ENCODE peak calls at places on chromosomes 2 and 18, in ten cellular contexts. One of them, this sample, is unnamed.

GRCh38 chr2:236317938-236318396 is 53.8 kb upstream of the ASB18 start:
- DNase-seq in GM06990: no peak
- DNase-seq in GM13977: no peak
- DNase-seq in upper lobe of right lung: peak
- DNase-seq in AG10803: no peak
- DNase-seq in OCI-LY7: no peak
- DNase-seq in stomach: peak
- DNase-seq in B cell: peak
- DNase-seq in CD4-positive, alpha-beta T cell: no peak
- DNase-seq in choroid plexus epithelial cell: no peak
- DNase-seq in this sample: no peak

GRCh38 chr2:182952741-182953450 is 85.4 kb downstream of the NCKAP1 start:
- DNase-seq in GM06990: no peak
- DNase-seq in GM13977: no peak
- DNase-seq in upper lobe of right lung: no peak
- DNase-seq in AG10803: peak
- DNase-seq in OCI-LY7: no peak
- DNase-seq in stomach: no peak
- DNase-seq in B cell: no peak
- DNase-seq in CD4-positive, alpha-beta T cell: no peak
- DNase-seq in choroid plexus epithelial cell: peak
- DNase-seq in this sample: no peak

GRCh38 chr2:62054029-62054791 is 141.7 kb upstream of the B3GNT2 start:
- DNase-seq in GM06990: no peak
- DNase-seq in GM13977: no peak
- DNase-seq in upper lobe of right lung: no peak
- DNase-seq in AG10803: no peak
- DNase-seq in OCI-LY7: no peak
- DNase-seq in stomach: no peak
- DNase-seq in B cell: no peak
- DNase-seq in CD4-positive, alpha-beta T cell: no peak
- DNase-seq in choroid plexus epithelial cell: no peak
- DNase-seq in this sample: no peak

GRCh38 chr2:219169950-219170654 is at the start of gene SLC23A3:
- DNase-seq in GM06990: no peak
- DNase-seq in GM13977: no peak
- DNase-seq in upper lobe of right lung: no peak
- DNase-seq in AG10803: no peak
- DNase-seq in OCI-LY7: no peak
- DNase-seq in stomach: no peak
- DNase-seq in B cell: no peak
- DNase-seq in CD4-positive, alpha-beta T cell: no peak
- DNase-seq in choroid plexus epithelial cell: no peak
- DNase-seq in this sample: no peak

GRCh38 chr2:33321236-33321731 is 155.2 kb upstream of the RASGRP3 start:
- DNase-seq in GM06990: peak
- DNase-seq in GM13977: peak
- DNase-seq in upper lobe of right lung: no peak
- DNase-seq in AG10803: peak
- DNase-seq in OCI-LY7: no peak
- DNase-seq in stomach: no peak
- DNase-seq in B cell: no peak
- DNase-seq in CD4-positive, alpha-beta T cell: no peak
- DNase-seq in choroid plexus epithelial cell: peak
- DNase-seq in this sample: no peak

GRCh38 chr2:187576906-187577305 is 22.7 kb upstream of the TFPI start:
- DNase-seq in GM06990: no peak
- DNase-seq in GM13977: no peak
- DNase-seq in upper lobe of right lung: no peak
- DNase-seq in AG10803: no peak
- DNase-seq in OCI-LY7: no peak
- DNase-seq in stomach: no peak
- DNase-seq in B cell: no peak
- DNase-seq in CD4-positive, alpha-beta T cell: no peak
- DNase-seq in choroid plexus epithelial cell: no peak
- DNase-seq in this sample: no peak

GRCh38 chr2:179031731-179032408 is 18.1 kb downstream of the CCDC141 start:
- DNase-seq in GM06990: peak
- DNase-seq in GM13977: peak
- DNase-seq in upper lobe of right lung: no peak
- DNase-seq in AG10803: peak
- DNase-seq in OCI-LY7: peak
- DNase-seq in stomach: no peak
- DNase-seq in B cell: peak
- DNase-seq in CD4-positive, alpha-beta T cell: peak
- DNase-seq in choroid plexus epithelial cell: peak
- DNase-seq in this sample: no peak

GRCh38 chr2:224151161-224151560 is 112.1 kb upstream of the SERPINE2 start:
- DNase-seq in GM06990: no peak
- DNase-seq in GM13977: no peak
- DNase-seq in upper lobe of right lung: no peak
- DNase-seq in AG10803: peak
- DNase-seq in OCI-LY7: no peak
- DNase-seq in stomach: no peak
- DNase-seq in B cell: no peak
- DNase-seq in CD4-positive, alpha-beta T cell: no peak
- DNase-seq in choroid plexus epithelial cell: no peak
- DNase-seq in this sample: no peak

GRCh38 chr18:14976736-14977430 is 228.9 kb downstream of the ANKRD30B start:
- DNase-seq in GM06990: no peak
- DNase-seq in GM13977: no peak
- DNase-seq in upper lobe of right lung: no peak
- DNase-seq in AG10803: peak
- DNase-seq in OCI-LY7: no peak
- DNase-seq in stomach: no peak
- DNase-seq in B cell: no peak
- DNase-seq in CD4-positive, alpha-beta T cell: no peak
- DNase-seq in choroid plexus epithelial cell: peak
- DNase-seq in this sample: no peak

GRCh38 chr2:147374410-147374811 is 470.4 kb upstream of the ACVR2A start:
- DNase-seq in GM06990: no peak
- DNase-seq in GM13977: no peak
- DNase-seq in upper lobe of right lung: no peak
- DNase-seq in AG10803: peak
- DNase-seq in OCI-LY7: no peak
- DNase-seq in stomach: no peak
- DNase-seq in B cell: no peak
- DNase-seq in CD4-positive, alpha-beta T cell: no peak
- DNase-seq in choroid plexus epithelial cell: no peak
- DNase-seq in this sample: no peak

DNA sequence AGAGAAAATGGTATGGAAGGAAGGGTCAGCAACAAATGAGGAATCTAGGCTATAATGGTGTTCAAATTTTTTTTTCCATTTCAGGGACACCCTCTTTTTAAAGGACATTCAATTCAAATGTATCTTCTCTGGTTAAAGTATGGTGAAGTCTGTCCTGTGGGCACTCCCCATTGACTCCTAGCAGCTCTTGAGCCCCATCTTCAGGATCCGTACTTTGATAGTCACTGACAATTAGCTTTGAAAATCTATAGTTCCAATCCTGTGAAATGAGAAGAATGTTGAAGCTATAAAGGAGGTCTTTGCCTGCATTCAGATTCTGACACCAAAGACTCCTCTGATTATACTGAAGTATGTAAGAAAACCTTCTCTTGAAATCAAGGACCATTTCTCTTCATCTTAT is 43.3 kb downstream of the KCNH7 start:
- DNase-seq in GM06990: no peak
- DNase-seq in GM13977: no peak
- DNase-seq in upper lobe of right lung: no peak
- DNase-seq in AG10803: no peak
- DNase-seq in OCI-LY7: no peak
- DNase-seq in stomach: no peak
- DNase-seq in B cell: no peak
- DNase-seq in CD4-positive, alpha-beta T cell: no peak
- DNase-seq in choroid plexus epithelial cell: peak
- DNase-seq in this sample: no peak
- TF ChIP-seq CTCF in GM06990: peak
- TF ChIP-seq CTCF in GM13977: no peak
- TF ChIP-seq CTCF in upper lobe of right lung: no peak
- TF ChIP-seq CTCF in AG10803: no peak
- TF ChIP-seq CTCF in OCI-LY7: no peak
- TF ChIP-seq CTCF in stomach: no peak
- TF ChIP-seq CTCF in B cell: no peak
- TF ChIP-seq CTCF in CD4-positive, alpha-beta T cell: no peak
- TF ChIP-seq CTCF in choroid plexus epithelial cell: peak
- TF ChIP-seq CTCF in this sample: no peak

GRCh38 chr2:175698076-175698475 is 304.0 kb downstream of the LNPK start:
- DNase-seq in GM06990: no peak
- DNase-seq in GM13977: no peak
- DNase-seq in upper lobe of right lung: no peak
- DNase-seq in AG10803: no peak
- DNase-seq in OCI-LY7: no peak
- DNase-seq in stomach: no peak
- DNase-seq in B cell: no peak
- DNase-seq in CD4-positive, alpha-beta T cell: no peak
- DNase-seq in choroid plexus epithelial cell: no peak
- DNase-seq in this sample: no peak
- TF ChIP-seq CTCF in GM06990: no peak
- TF ChIP-seq CTCF in GM13977: no peak
- TF ChIP-seq CTCF in upper lobe of right lung: no peak
- TF ChIP-seq CTCF in AG10803: no peak
- TF ChIP-seq CTCF in OCI-LY7: no peak
- TF ChIP-seq CTCF in stomach: no peak
- TF ChIP-seq CTCF in B cell: no peak
- TF ChIP-seq CTCF in CD4-positive, alpha-beta T cell: no peak
- TF ChIP-seq CTCF in choroid plexus epithelial cell: no peak
- TF ChIP-seq CTCF in this sample: no peak

GRCh38 chr2:88832992-88833389 is 141.5 kb downstream of the RPIA start:
- DNase-seq in GM06990: no peak
- DNase-seq in GM13977: no peak
- DNase-seq in upper lobe of right lung: no peak
- DNase-seq in AG10803: no peak
- DNase-seq in OCI-LY7: peak
- DNase-seq in stomach: no peak
- DNase-seq in B cell: no peak
- DNase-seq in CD4-positive, alpha-beta T cell: no peak
- DNase-seq in choroid plexus epithelial cell: no peak
- DNase-seq in this sample: no peak

GRCh38 chr2:88831071-88831791 is 139.8 kb downstream of the RPIA start:
- DNase-seq in GM06990: no peak
- DNase-seq in GM13977: no peak
- DNase-seq in upper lobe of right lung: no peak
- DNase-seq in AG10803: no peak
- DNase-seq in OCI-LY7: peak
- DNase-seq in stomach: no peak
- DNase-seq in B cell: no peak
- DNase-seq in CD4-positive, alpha-beta T cell: no peak
- DNase-seq in choroid plexus epithelial cell: no peak
- DNase-seq in this sample: no peak

GRCh38 chr2:88832256-88832991 is 141.0 kb downstream of the RPIA start:
- DNase-seq in GM06990: no peak
- DNase-seq in GM13977: no peak
- DNase-seq in upper lobe of right lung: no peak
- DNase-seq in AG10803: no peak
- DNase-seq in OCI-LY7: peak
- DNase-seq in stomach: no peak
- DNase-seq in B cell: peak
- DNase-seq in CD4-positive, alpha-beta T cell: no peak
- DNase-seq in choroid plexus epithelial cell: no peak
- DNase-seq in this sample: no peak

GRCh38 chr2:88829607-88830463 is 138.4 kb downstream of the RPIA start:
- DNase-seq in GM06990: no peak
- DNase-seq in GM13977: no peak
- DNase-seq in upper lobe of right lung: no peak
- DNase-seq in AG10803: no peak
- DNase-seq in OCI-LY7: peak
- DNase-seq in stomach: no peak
- DNase-seq in B cell: no peak
- DNase-seq in CD4-positive, alpha-beta T cell: no peak
- DNase-seq in choroid plexus epithelial cell: no peak
- DNase-seq in this sample: no peak

GRCh38 chr2:88831792-88832248 is 140.3 kb downstream of the RPIA start:
- DNase-seq in GM06990: peak
- DNase-seq in GM13977: peak
- DNase-seq in upper lobe of right lung: peak
- DNase-seq in AG10803: peak
- DNase-seq in OCI-LY7: peak
- DNase-seq in stomach: peak
- DNase-seq in B cell: peak
- DNase-seq in CD4-positive, alpha-beta T cell: peak
- DNase-seq in choroid plexus epithelial cell: peak
- DNase-seq in this sample: no peak
- TF ChIP-seq CTCF in GM06990: peak
- TF ChIP-seq CTCF in GM13977: peak
- TF ChIP-seq CTCF in upper lobe of right lung: peak
- TF ChIP-seq CTCF in AG10803: peak
- TF ChIP-seq CTCF in OCI-LY7: peak
- TF ChIP-seq CTCF in stomach: peak
- TF ChIP-seq CTCF in B cell: peak
- TF ChIP-seq CTCF in CD4-positive, alpha-beta T cell: no peak
- TF ChIP-seq CTCF in choroid plexus epithelial cell: peak
- TF ChIP-seq CTCF in this sample: peak

GRCh38 chr18:40813116-40813515 is 1141.9 kb upstream of the PIK3C3 start:
- DNase-seq in GM06990: no peak
- DNase-seq in GM13977: no peak
- DNase-seq in upper lobe of right lung: no peak
- DNase-seq in AG10803: no peak
- DNase-seq in OCI-LY7: no peak
- DNase-seq in stomach: no peak
- DNase-seq in B cell: no peak
- DNase-seq in CD4-positive, alpha-beta T cell: no peak
- DNase-seq in choroid plexus epithelial cell: peak
- DNase-seq in this sample: no peak
- TF ChIP-seq CTCF in GM06990: no peak
- TF ChIP-seq CTCF in GM13977: no peak
- TF ChIP-seq CTCF in upper lobe of right lung: no peak
- TF ChIP-seq CTCF in AG10803: no peak
- TF ChIP-seq CTCF in OCI-LY7: no peak
- TF ChIP-seq CTCF in stomach: no peak
- TF ChIP-seq CTCF in B cell: no peak
- TF ChIP-seq CTCF in CD4-positive, alpha-beta T cell: no peak
- TF ChIP-seq CTCF in choroid plexus epithelial cell: no peak
- TF ChIP-seq CTCF in this sample: no peak

GRCh38 chr2:120110062-120110362 is 97.1 kb downstream of the EPB41L5 start:
- DNase-seq in GM06990: no peak
- DNase-seq in GM13977: no peak
- DNase-seq in upper lobe of right lung: no peak
- DNase-seq in AG10803: no peak
- DNase-seq in OCI-LY7: no peak
- DNase-seq in stomach: no peak
- DNase-seq in B cell: no peak
- DNase-seq in CD4-positive, alpha-beta T cell: no peak
- DNase-seq in choroid plexus epithelial cell: no peak
- DNase-seq in this sample: no peak
- TF ChIP-seq CTCF in GM06990: no peak
- TF ChIP-seq CTCF in GM13977: no peak
- TF ChIP-seq CTCF in upper lobe of right lung: no peak
- TF ChIP-seq CTCF in AG10803: no peak
- TF ChIP-seq CTCF in OCI-LY7: peak
- TF ChIP-seq CTCF in stomach: no peak
- TF ChIP-seq CTCF in B cell: no peak
- TF ChIP-seq CTCF in CD4-positive, alpha-beta T cell: peak
- TF ChIP-seq CTCF in choroid plexus epithelial cell: no peak
- TF ChIP-seq CTCF in this sample: no peak

GRCh38 chr2:1910562-1911256 is 166.4 kb upstream of the PXDN start:
- DNase-seq in GM06990: no peak
- DNase-seq in GM13977: no peak
- DNase-seq in upper lobe of right lung: no peak
- DNase-seq in AG10803: no peak
- DNase-seq in OCI-LY7: peak
- DNase-seq in stomach: no peak
- DNase-seq in B cell: no peak
- DNase-seq in CD4-positive, alpha-beta T cell: no peak
- DNase-seq in choroid plexus epithelial cell: peak
- DNase-seq in this sample: no peak
- TF ChIP-seq CTCF in GM06990: peak
- TF ChIP-seq CTCF in GM13977: no peak
- TF ChIP-seq CTCF in upper lobe of right lung: peak
- TF ChIP-seq CTCF in AG10803: peak
- TF ChIP-seq CTCF in OCI-LY7: peak
- TF ChIP-seq CTCF in stomach: no peak
- TF ChIP-seq CTCF in B cell: no peak
- TF ChIP-seq CTCF in CD4-positive, alpha-beta T cell: no peak
- TF ChIP-seq CTCF in choroid plexus epithelial cell: peak
- TF ChIP-seq CTCF in this sample: peak

This sample was measured in progenitor cell of endocrine pancreas.